ENCODE peak calls at places on chromosomes 1 and 21, in four cellular contexts. E is AG04449, C is body of pancreas, R is spleen. U is an unnamed sample.

GRCh38 chr1:205582471-205583291 is 49.1 kb downstream of the ELK4 start:
- DNase-seq in E (no peak), C (peak; percentile 21), R (peak; percentile 78), U (no peak)

GRCh38 chr1:109984456-109985250 is at the start of gene AHCYL1:
- DNase-seq in E (peak; percentile 87), C (peak; percentile 100), R (peak; percentile 100), U (peak; percentile 96)

GRCh38 chr1:220527279-220528048 is 472 bp upstream of the MARK1 start:
- DNase-seq in E (no peak), C (peak; percentile 14), R (no peak), U (no peak)

GRCh38 chr1:68831281-68831680 is 334.4 kb upstream of the DEPDC1 start:
- DNase-seq in E (no peak), C (no peak), R (no peak), U (no peak)

GRCh38 chr1:3731543-3731942 is 20.7 kb upstream of the CCDC27 start:
- DNase-seq in E (no peak), C (no peak), R (no peak), U (no peak)

GRCh38 chr1:30008998-30009657 is 714.3 kb downstream of the MATN1 start:
- DNase-seq in E (no peak), C (no peak), R (no peak), U (peak; percentile 4)

GRCh38 chr1:112074711-112075110 is 85.2 kb upstream of the KCND3 start:
- DNase-seq in E (no peak), C (no peak), R (no peak), U (no peak)

GRCh38 chr1:216823731-216824130 is 100.5 kb upstream of the ESRRG start:
- DNase-seq in E (no peak), C (no peak), R (no peak), U (no peak)

GRCh38 chr1:206693029-206693428 is 8.3 kb downstream of the MAPKAPK2 start:
- DNase-seq in E (no peak), C (peak; percentile 46), R (no peak), U (no peak)

GRCh38 chr1:116738673-116739370 is 15.4 kb upstream of the CD2 start:
- DNase-seq in E (no peak), C (no peak), R (peak; percentile 66), U (no peak)

GRCh38 chr1:149844096-149844495 is 55.3 kb upstream of the BOLA1 start:
- DNase-seq in E (no peak), C (no peak), R (no peak), U (no peak)

GRCh38 chr1:153967109-153967999 is at the start of gene CREB3L4:
- DNase-seq in E (peak; percentile 90), C (peak; percentile 93), R (peak; percentile 96), U (peak; percentile 95)

GRCh38 chr1:100187912-100188311 is 9.9 kb upstream of the LRRC39 start:
- DNase-seq in E (no peak), C (peak; percentile 42), R (no peak), U (no peak)

GRCh38 chr1:18580087-18580486 is 50.6 kb upstream of the PAX7 start:
- DNase-seq in E (no peak), C (no peak), R (no peak), U (no peak)

GRCh38 chr1:6345009-6345408 is 48.6 kb downstream of the ACOT7 start:
- DNase-seq in E (no peak), C (no peak), R (no peak), U (no peak)

GRCh38 chr1:209319057-209319432 is 264.5 kb upstream of the CAMK1G start:
- DNase-seq in E (no peak), C (no peak), R (no peak), U (no peak)

GRCh38 chr1:111234866-111235265 is 7.4 kb downstream of the CHI3L2 start:
- DNase-seq in E (no peak), C (no peak), R (no peak), U (no peak)

GRCh38 chr1:95953005-95953404 is 719.0 kb downstream of the RWDD3 start:
- DNase-seq in E (no peak), C (no peak), R (no peak), U (no peak)

GRCh38 chr1:61400131-61400530 is 317.8 kb downstream of the NFIA start:
- DNase-seq in E (no peak), C (no peak), R (no peak), U (no peak)

GRCh38 chr1:78003882-78004718 is 639 bp upstream of the DNAJB4 start:
- DNase-seq in E (peak; percentile 42), C (peak; percentile 41), R (peak; percentile 78), U (peak; percentile 59)

GRCh38 chr1:38006008-38006828 is 904 bp upstream of the FHL3 start:
- DNase-seq in E (no peak), C (no peak), R (no peak), U (no peak)

GRCh38 chr1:19055001-19055400 is 98.5 kb upstream of the IFFO2 start:
- DNase-seq in E (no peak), C (no peak), R (no peak), U (no peak)

GRCh38 chr1:154567386-154568164 is at the start of gene CHRNB2:
- DNase-seq in E (no peak), C (peak; percentile 79), R (peak; percentile 90), U (no peak)

GRCh38 chr21:26177187-26177586 is 6.6 kb upstream of the APP start:
- DNase-seq in E (no peak), C (no peak), R (no peak), U (no peak)

GRCh38 chr1:41401899-41402298 is 40.7 kb downstream of the FOXO6 start:
- DNase-seq in E (no peak), C (no peak), R (no peak), U (no peak)

GRCh38 chr1:90761781-90762589 is 44.9 kb upstream of the BARHL2 start:
- DNase-seq in E (no peak), C (peak; percentile 38), R (no peak), U (no peak)

GRCh38 chr1:93353286-93353685 is 7.6 kb downstream of the DR1 start:
- DNase-seq in E (no peak), C (no peak), R (no peak), U (peak; percentile 26)

GRCh38 chr1:116268211-116268610 is 104.8 kb upstream of the ATP1A1 start:
- DNase-seq in E (no peak), C (peak; percentile 50), R (no peak), U (no peak)

GRCh38 chr1:202199141-202199889 is 5.7 kb downstream of the LGR6 start:
- DNase-seq in E (no peak), C (no peak), R (no peak), U (no peak)

GRCh38 chr1:109609881-109610280 is 9.5 kb downstream of the GNAT2 start:
- DNase-seq in E (no peak), C (no peak), R (no peak), U (no peak)

GRCh38 chr1:42157667-42158066 is 4.5 kb downstream of the GUCA2B start:
- DNase-seq in E (no peak), C (no peak), R (no peak), U (no peak)

GRCh38 chr1:161367684-161368398 is at the start of gene CFAP126:
- DNase-seq in E (peak; percentile 24), C (peak; percentile 80), R (peak; percentile 82), U (peak; percentile 32)
- TF ChIP-seq CTCF in E (no peak), C (peak; percentile 56), R (no peak), U (no peak)

GRCh38 chr1:160083968-160084770 is 2.8 kb downstream of the KCNJ9 start:
- DNase-seq in E (no peak), C (peak; percentile 89), R (peak; percentile 91), U (no peak)
- H3K4me3 ChIP-seq in E (peak overlapping the region; percentile 43), C (no peak overlapping the region), R (peak overlapping the region; percentile 46), U (no peak overlapping the region)

DNA sequence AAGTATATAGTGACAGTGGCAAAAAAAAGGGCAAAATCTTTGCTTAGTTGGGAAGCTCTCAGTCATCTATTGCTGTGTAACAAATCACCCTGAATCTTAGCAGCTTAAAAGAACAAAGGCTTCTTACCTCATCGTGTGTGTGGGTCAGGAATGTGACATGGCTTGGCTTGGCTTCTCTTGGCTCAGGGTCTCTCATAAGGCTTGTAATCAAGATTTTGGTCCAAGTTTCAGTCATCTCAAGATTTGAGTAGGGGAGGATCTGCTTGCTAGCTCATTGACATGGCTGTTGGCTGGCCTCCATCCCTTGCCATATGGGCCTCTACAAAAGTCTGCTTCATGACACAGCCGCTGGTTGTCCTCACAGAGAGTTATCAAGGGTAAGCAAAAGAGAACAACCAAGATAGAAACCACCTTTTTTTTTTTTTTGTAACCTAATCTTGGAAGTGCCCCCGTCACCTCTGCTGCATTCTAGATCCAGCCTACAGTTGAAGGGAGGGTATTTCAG is 207.7 kb downstream of the PTPRC start:
- DNase-seq in E (no peak), C (no peak), R (no peak), U (no peak)
- TF ChIP-seq CTCF in E (no peak), C (no peak), R (no peak), U (no peak)

GRCh38 chr1:230322421-230322756 is 103.7 kb downstream of the PGBD5 start:
- DNase-seq in E (no peak), C (no peak), R (no peak), U (no peak)

GRCh38 chr1:230321341-230321740 is 104.8 kb downstream of the PGBD5 start:
- DNase-seq in E (no peak), C (no peak), R (no peak), U (no peak)

GRCh38 chr1:230321741-230322420 is 104.3 kb downstream of the PGBD5 start:
- DNase-seq in E (no peak), C (no peak), R (no peak), U (no peak)

GRCh38 chr1:230323686-230324085 is 102.4 kb downstream of the PGBD5 start:
- DNase-seq in E (no peak), C (no peak), R (peak; percentile 48), U (no peak)

DNA sequence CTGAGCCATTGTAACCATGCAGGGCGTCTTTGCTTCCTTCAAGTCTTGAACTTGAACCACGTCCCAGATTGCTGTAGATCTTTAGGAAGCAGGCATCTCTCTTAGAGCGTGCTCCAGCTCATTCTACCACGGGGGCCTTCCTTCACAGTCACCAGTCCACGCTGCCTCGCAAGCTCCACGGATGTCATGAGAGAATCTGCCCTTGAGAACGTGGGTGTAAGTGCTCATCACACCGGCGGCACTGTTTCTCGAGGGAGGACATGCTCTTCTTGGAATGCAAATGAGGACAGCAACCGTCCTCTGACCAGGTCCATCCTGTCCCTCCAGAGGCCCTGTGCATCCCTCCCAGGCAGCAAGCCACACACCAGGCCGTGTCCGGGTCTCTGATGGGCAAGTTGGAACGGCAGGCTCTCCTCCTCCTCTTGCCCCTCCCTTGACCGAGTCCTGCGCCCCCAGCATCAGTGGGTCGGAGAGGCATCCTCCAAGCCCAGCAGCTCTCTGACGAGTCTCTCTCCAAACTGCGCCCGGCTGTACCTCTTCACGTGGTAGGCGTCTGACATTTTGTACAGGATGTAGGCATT is 103.1 kb downstream of the PGBD5 start:
- DNase-seq in E (no peak), C (no peak), R (peak; percentile 67), U (no peak)
- H3K4me3 ChIP-seq in E (no peak overlapping the region), C (no peak overlapping the region), R (no peak overlapping the region), U (no peak overlapping the region)

DNA sequence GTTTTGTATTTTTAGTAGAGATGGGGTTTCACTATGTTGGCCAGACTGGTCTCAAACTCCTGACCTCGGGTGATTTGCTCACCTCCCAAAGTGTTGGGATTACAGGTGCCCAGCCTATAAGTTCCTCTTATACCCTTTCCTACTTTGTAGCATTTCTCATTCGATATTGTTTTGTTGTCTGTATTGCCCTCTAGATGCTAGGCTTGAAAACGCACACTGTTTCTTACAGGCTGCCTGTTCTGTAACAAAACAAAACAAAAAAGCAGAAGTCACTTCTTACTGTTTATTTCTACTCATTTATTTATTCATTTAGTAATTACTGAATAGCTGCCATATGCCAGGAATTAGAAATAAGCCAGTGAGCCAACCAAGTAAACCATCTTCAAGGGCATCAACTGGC is 136.9 kb upstream of the BMP8A start:
- DNase-seq in E (no peak), C (no peak), R (no peak), U (no peak)
- TF ChIP-seq CTCF in E (no peak), C (no peak), R (no peak), U (no peak)

GRCh38 chr1:84247425-84248220 is 53.9 kb upstream of the SAMD13 start:
- DNase-seq in E (peak; percentile 54), C (no peak), R (no peak), U (no peak)
- H3K4me3 ChIP-seq in E (no peak overlapping the region), C (no peak overlapping the region), R (no peak overlapping the region), U (no peak overlapping the region)